ENCODE peak calls at places on chromosome 9, in four cellular contexts. One of them, this sample, is unnamed.

GRCh38 chr9:106758911-106759310 is 104.1 kb upstream of the ZNF462 start:
- DNase-seq in HCT116: no peak
- DNase-seq in adipocyte: peak; percentile 9
- DNase-seq in GM12878: peak; percentile 34
- DNase-seq in this sample: no peak

GRCh38 chr9:126413470-126414051 is 86.9 kb downstream of the MVB12B start:
- DNase-seq in GM12878: no peak
- DNase-seq in HCT116: no peak
- DNase-seq in adipocyte: no peak
- DNase-seq in this sample: peak; percentile 33

GRCh38 chr9:20262611-20263010 is 359.7 kb downstream of the MLLT3 start:
- DNase-seq in adipocyte: no peak
- DNase-seq in GM12878: no peak
- DNase-seq in HCT116: no peak
- DNase-seq in this sample: no peak

GRCh38 chr9:79686381-79687130 is 114.8 kb downstream of the TLE4 start:
- DNase-seq in GM12878: no peak
- DNase-seq in adipocyte: peak; percentile 56
- DNase-seq in HCT116: no peak
- DNase-seq in this sample: no peak

GRCh38 chr9:17075758-17076485 is 58.9 kb upstream of the CNTLN start:
- DNase-seq in HCT116: no peak
- DNase-seq in adipocyte: peak; percentile 12
- DNase-seq in GM12878: no peak
- DNase-seq in this sample: no peak

GRCh38 chr9:81461196-81461595 is 228.2 kb downstream of the TLE1 start:
- DNase-seq in HCT116: no peak
- DNase-seq in GM12878: no peak
- DNase-seq in adipocyte: peak; percentile 13
- DNase-seq in this sample: no peak

GRCh38 chr9:128920381-128921058 is at the start of gene PHYHD1:
- DNase-seq in GM12878: no peak
- DNase-seq in HCT116: no peak
- DNase-seq in adipocyte: no peak
- DNase-seq in this sample: no peak

GRCh38 chr9:114049453-114050225 is 28.5 kb downstream of the AMBP start:
- DNase-seq in GM12878: no peak
- DNase-seq in HCT116: no peak
- DNase-seq in adipocyte: no peak
- DNase-seq in this sample: no peak

GRCh38 chr9:105994970-105995369 is 300.6 kb downstream of the TMEM38B start:
- DNase-seq in GM12878: no peak
- DNase-seq in adipocyte: no peak
- DNase-seq in HCT116: no peak
- DNase-seq in this sample: no peak

GRCh38 chr9:134634190-134634589 is 7.4 kb upstream of the COL5A1 start:
- DNase-seq in HCT116: no peak
- DNase-seq in adipocyte: no peak
- DNase-seq in GM12878: no peak
- DNase-seq in this sample: no peak

GRCh38 chr9:37107701-37108100 is 12.7 kb upstream of the ZCCHC7 start:
- DNase-seq in HCT116: no peak
- DNase-seq in GM12878: no peak
- DNase-seq in adipocyte: no peak
- DNase-seq in this sample: no peak

GRCh38 chr9:22401671-22402070 is 45.0 kb upstream of the DMRTA1 start:
- DNase-seq in GM12878: no peak
- DNase-seq in HCT116: no peak
- DNase-seq in adipocyte: peak; percentile 38
- DNase-seq in this sample: no peak

GRCh38 chr9:113548221-113549041 is 84.9 kb downstream of the RGS3 start:
- DNase-seq in HCT116: no peak
- DNase-seq in GM12878: no peak
- DNase-seq in adipocyte: peak; percentile 43
- DNase-seq in this sample: no peak

DNA sequence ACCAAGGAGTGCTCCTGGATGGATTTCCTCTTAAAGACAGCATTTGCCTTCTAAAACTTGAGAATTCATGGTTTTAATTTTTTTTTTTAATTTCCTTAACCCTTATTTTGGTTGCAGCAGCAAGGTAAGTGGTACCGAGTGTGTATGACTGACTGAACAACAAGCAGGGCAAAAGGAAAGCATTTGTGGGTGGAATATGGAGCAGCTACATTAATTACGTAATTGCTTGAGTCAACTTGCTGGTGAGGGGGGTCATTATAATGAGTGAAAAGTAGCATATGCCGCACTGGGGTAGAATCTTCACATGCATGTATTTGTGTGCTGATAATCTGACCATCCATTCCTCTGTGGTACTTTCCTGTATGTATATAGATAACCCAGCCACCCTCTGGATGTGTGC is 147.7 kb upstream of the RUSC2 start:
- DNase-seq in adipocyte: peak; percentile 28
- DNase-seq in GM12878: no peak
- DNase-seq in HCT116: no peak
- DNase-seq in this sample: no peak
- H3K9ac ChIP-seq in adipocyte: peak overlapping the region; percentile 80
- H3K9ac ChIP-seq in GM12878: no peak overlapping the region
- H3K9ac ChIP-seq in HCT116: no peak overlapping the region
- H3K9ac ChIP-seq in this sample: no peak overlapping the region

DNA sequence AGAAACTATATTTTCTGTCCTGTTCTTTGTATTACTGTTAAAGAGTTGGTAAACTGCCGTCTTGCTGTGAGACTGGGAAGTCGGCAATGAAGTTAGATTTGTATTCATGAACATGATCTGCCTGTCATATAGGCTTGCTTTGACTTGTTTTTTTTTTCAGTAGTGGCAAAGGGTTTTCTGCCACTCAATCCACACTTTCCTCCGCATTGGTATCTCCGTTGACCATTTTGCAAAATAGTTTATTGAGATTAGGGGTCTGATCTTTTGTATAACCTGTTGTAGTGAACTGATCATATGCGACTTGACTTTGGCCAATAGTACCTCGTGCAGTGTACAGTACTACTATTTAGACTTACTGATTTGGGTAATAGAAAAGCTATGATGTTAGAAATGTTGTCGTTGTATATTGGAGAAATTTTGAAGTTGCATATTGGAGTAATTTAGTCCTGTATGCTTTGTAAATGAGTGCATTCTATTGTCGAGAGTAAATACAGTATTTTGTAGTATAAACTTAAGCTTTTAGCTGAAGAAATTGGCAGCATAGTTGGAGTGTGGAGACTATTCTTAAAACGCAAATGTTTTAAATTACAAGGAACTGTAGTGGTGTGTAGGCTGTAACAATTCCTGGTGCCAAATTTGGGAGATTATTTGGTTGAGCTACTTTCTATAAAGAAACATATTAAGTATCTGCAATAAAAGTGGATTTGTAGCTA is 1.8 kb downstream of the DENND4C start:
- DNase-seq in GM12878: no peak
- DNase-seq in adipocyte: peak; percentile 36
- DNase-seq in HCT116: no peak
- DNase-seq in this sample: no peak
- H3K9ac ChIP-seq in GM12878: peak overlapping the region; percentile 91
- H3K9ac ChIP-seq in adipocyte: peak overlapping the region; percentile 97
- H3K9ac ChIP-seq in HCT116: peak overlapping the region; percentile 88
- H3K9ac ChIP-seq in this sample: peak overlapping the region; percentile 92

DNA sequence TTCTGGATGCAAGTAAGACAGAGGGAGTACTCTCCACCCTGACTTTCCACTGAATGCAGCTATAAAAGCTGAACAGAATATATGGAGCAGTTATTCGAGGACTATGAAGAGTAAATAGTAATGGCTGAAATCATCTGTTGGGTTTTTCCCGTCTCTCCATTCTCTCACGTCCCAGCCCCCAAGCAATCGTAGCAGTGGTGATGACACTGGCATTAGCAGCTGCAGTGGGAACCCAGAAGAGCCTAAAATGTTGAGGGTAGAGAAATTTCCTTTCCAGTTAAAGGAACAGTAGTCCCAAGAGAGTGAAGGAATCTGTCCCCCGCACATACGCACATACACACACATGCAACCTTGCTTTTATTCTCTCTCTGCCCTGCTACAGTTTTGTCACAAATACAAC is 33.2 kb downstream of the MED27 start:
- DNase-seq in adipocyte: no peak
- DNase-seq in GM12878: no peak
- DNase-seq in HCT116: no peak
- DNase-seq in this sample: no peak
- H3K9ac ChIP-seq in adipocyte: no peak overlapping the region
- H3K9ac ChIP-seq in GM12878: no peak overlapping the region
- H3K9ac ChIP-seq in HCT116: no peak overlapping the region
- H3K9ac ChIP-seq in this sample: no peak overlapping the region

GRCh38 chr9:136567651-136568287 is 21.9 kb upstream of the NOTCH1 start:
- DNase-seq in HCT116: peak; percentile 57
- DNase-seq in adipocyte: peak; percentile 87
- DNase-seq in GM12878: no peak
- DNase-seq in this sample: no peak
- H3K9ac ChIP-seq in HCT116: peak overlapping the region; percentile 68
- H3K9ac ChIP-seq in adipocyte: peak overlapping the region; percentile 35
- H3K9ac ChIP-seq in GM12878: no peak overlapping the region
- H3K9ac ChIP-seq in this sample: no peak overlapping the region

GRCh38 chr9:96503918-96504317 is 53.9 kb downstream of the HABP4 start:
- DNase-seq in GM12878: no peak
- DNase-seq in adipocyte: no peak
- DNase-seq in HCT116: no peak
- DNase-seq in this sample: no peak

GRCh38 chr9:96509026-96509425 is 59.1 kb downstream of the HABP4 start:
- DNase-seq in HCT116: no peak
- DNase-seq in GM12878: no peak
- DNase-seq in adipocyte: no peak
- DNase-seq in this sample: no peak

GRCh38 chr9:96501981-96502833 is 52.2 kb downstream of the HABP4 start:
- DNase-seq in adipocyte: no peak
- DNase-seq in HCT116: no peak
- DNase-seq in GM12878: no peak
- DNase-seq in this sample: no peak

GRCh38 chr9:96508227-96508940 is 58.4 kb downstream of the HABP4 start:
- DNase-seq in GM12878: no peak
- DNase-seq in adipocyte: no peak
- DNase-seq in HCT116: no peak
- DNase-seq in this sample: no peak

DNA sequence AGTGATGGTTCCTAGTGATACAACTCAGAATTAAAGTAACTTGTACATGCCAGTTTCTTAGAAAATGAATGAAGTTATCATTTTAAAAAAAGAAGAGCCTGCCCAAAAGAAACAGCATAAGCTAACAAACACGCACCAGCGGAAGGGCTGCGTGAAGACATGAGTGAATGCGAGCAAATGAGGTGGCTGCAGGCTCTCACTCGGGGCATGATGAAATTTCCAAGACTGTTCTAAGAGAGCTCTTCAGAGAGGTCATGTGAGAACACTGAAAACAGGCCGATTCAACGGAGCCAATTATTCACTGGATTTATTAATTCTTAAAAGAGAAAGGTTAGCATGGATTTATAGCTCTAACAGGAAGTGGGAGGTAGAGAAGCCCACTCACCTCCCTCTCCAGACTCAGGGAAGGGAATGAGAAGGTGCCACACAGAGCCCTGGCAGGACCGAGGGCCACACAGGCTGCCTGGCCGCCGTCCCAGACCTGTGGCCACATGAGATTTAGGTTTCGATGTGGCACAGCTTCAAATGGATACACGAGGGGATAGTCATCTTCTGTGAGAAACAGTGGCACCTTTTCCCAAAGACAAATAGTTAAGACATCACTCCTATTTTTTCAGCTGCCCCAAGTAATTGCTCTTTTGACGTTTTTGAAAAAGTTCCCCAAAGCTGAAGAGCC is 55.5 kb downstream of the HABP4 start:
- DNase-seq in HCT116: no peak
- DNase-seq in GM12878: no peak
- DNase-seq in adipocyte: no peak
- DNase-seq in this sample: no peak
- H3K9ac ChIP-seq in HCT116: no peak overlapping the region
- H3K9ac ChIP-seq in GM12878: no peak overlapping the region
- H3K9ac ChIP-seq in adipocyte: peak overlapping the region; percentile 60
- H3K9ac ChIP-seq in this sample: no peak overlapping the region

This sample was measured in DND-41.